ENCODE peak calls at places on chromosomes 11 and 22, in four cellular contexts. One of them, this sample, is unnamed.
A peak's percentile ranks its signal among the peaks of the same experiment; 100 is the strongest.

GRCh38 chr11:64093233-64094039 is 57.7 kb downstream of the FLRT1 start:
- DNase-seq in K562: peak; percentile 29
- DNase-seq in stomach: no peak
- DNase-seq in transverse colon: no peak
- DNase-seq in this sample: no peak

GRCh38 chr11:98434296-98434695 is 586.5 kb upstream of the CNTN5 start:
- DNase-seq in K562: no peak
- DNase-seq in stomach: no peak
- DNase-seq in transverse colon: no peak
- DNase-seq in this sample: no peak

GRCh38 chr11:1202776-1203504 is 19.9 kb upstream of the MUC5B start:
- DNase-seq in K562: peak; percentile 91
- DNase-seq in stomach: peak; percentile 76
- DNase-seq in transverse colon: peak; percentile 69
- DNase-seq in this sample: no peak

GRCh38 chr11:34656062-34656720 is 35.3 kb downstream of the EHF start:
- DNase-seq in K562: no peak
- DNase-seq in stomach: no peak
- DNase-seq in transverse colon: no peak
- DNase-seq in this sample: no peak

GRCh38 chr11:112656772-112657428 is 304.3 kb upstream of the NCAM1 start:
- DNase-seq in K562: no peak
- DNase-seq in stomach: no peak
- DNase-seq in transverse colon: no peak
- DNase-seq in this sample: no peak

GRCh38 chr11:69890476-69890875 is 71.3 kb upstream of the FGF3 start:
- DNase-seq in K562: no peak
- DNase-seq in stomach: no peak
- DNase-seq in transverse colon: no peak
- DNase-seq in this sample: peak; percentile 18

GRCh38 chr11:14449302-14449714 is 50.3 kb downstream of the COPB1 start:
- DNase-seq in K562: no peak
- DNase-seq in stomach: no peak
- DNase-seq in transverse colon: no peak
- DNase-seq in this sample: no peak

GRCh38 chr22:33853200-33854097 is 66.8 kb downstream of the LARGE1 start:
- DNase-seq in K562: no peak
- DNase-seq in stomach: peak; percentile 85
- DNase-seq in transverse colon: peak; percentile 78
- DNase-seq in this sample: peak; percentile 76

GRCh38 chr22:37674248-37674647 is 1.2 kb upstream of the LGALS1 start:
- DNase-seq in K562: no peak
- DNase-seq in stomach: no peak
- DNase-seq in transverse colon: no peak
- DNase-seq in this sample: no peak
- H3K4me3 ChIP-seq in K562: no peak overlapping the region
- H3K4me3 ChIP-seq in stomach: no peak overlapping the region
- H3K4me3 ChIP-seq in transverse colon: no peak overlapping the region
- H3K4me3 ChIP-seq in this sample: peak overlapping the region; percentile 66

GRCh38 chr11:72738199-72739141 is 13.7 kb downstream of the ARAP1 start:
- DNase-seq in K562: peak; percentile 42
- DNase-seq in stomach: peak; percentile 52
- DNase-seq in transverse colon: no peak
- DNase-seq in this sample: no peak
- TF ChIP-seq POLR2A in K562: no peak
- TF ChIP-seq POLR2A in stomach: no peak
- TF ChIP-seq POLR2A in transverse colon: peak; percentile 12
- TF ChIP-seq POLR2A in this sample: no peak

GRCh38 chr11:35962373-35963138 is 18.7 kb downstream of the LDLRAD3 start:
- DNase-seq in K562: no peak
- DNase-seq in stomach: no peak
- DNase-seq in transverse colon: no peak
- DNase-seq in this sample: no peak

GRCh38 chr11:35968386-35969088 is 24.7 kb downstream of the LDLRAD3 start:
- DNase-seq in K562: no peak
- DNase-seq in stomach: no peak
- DNase-seq in transverse colon: no peak
- DNase-seq in this sample: no peak

GRCh38 chr11:35967042-35967441 is 23.2 kb downstream of the LDLRAD3 start:
- DNase-seq in K562: no peak
- DNase-seq in stomach: no peak
- DNase-seq in transverse colon: no peak
- DNase-seq in this sample: peak; percentile 42

GRCh38 chr11:35963911-35964310 is 20.0 kb downstream of the LDLRAD3 start:
- DNase-seq in K562: no peak
- DNase-seq in stomach: no peak
- DNase-seq in transverse colon: no peak
- DNase-seq in this sample: peak; percentile 38

GRCh38 chr11:35964846-35965245 is 21.0 kb downstream of the LDLRAD3 start:
- DNase-seq in K562: no peak
- DNase-seq in stomach: no peak
- DNase-seq in transverse colon: no peak
- DNase-seq in this sample: no peak
- H3K9me3 ChIP-seq in K562: peaks cover 2% of the 10 kb centered on the region
- H3K9me3 ChIP-seq in stomach: no peaks in the 10 kb centered on the region
- H3K9me3 ChIP-seq in transverse colon: no peaks in the 10 kb centered on the region
- H3K9me3 ChIP-seq in this sample: no peaks in the 10 kb centered on the region

DNA sequence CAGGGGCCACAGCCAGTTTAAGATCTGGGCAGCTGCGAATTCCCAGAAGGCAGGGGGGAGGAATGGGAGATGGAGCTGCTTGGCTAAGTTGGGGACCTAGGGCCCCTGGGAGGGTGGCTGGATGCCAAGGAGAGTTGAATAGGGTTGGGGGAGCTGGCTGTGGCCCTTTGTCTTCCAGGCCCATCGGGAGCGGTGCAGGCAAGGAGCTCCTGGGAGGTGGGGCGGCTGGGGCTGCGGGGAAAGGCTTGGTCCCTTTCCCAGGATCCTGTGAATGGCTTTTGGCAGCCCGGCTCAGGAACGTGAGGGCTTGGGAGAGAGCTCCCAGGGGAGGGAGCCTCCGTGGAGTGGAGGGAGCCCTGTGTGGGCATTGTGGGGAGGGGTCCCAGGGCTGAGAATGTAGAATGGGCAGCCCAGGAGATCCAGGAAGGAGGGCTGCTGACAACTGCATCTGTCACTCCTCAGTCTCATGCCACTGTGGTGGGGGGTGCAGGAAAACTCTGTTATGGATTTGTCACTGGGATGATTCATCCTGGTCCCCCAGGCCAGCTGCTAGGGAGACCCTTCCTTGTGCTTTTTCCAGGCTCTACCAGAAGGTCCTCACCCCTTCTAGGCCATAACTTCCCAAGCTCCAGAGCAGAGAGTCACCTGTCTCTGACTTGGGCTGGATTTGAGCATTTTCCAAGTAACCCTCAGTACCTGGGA is 6.0 kb downstream of the FREY1 start:
- DNase-seq in K562: no peak
- DNase-seq in stomach: no peak
- DNase-seq in transverse colon: no peak
- DNase-seq in this sample: no peak
- H3K4me3 ChIP-seq in K562: no peak overlapping the region
- H3K4me3 ChIP-seq in stomach: peak overlapping the region; percentile 61
- H3K4me3 ChIP-seq in transverse colon: no peak overlapping the region
- H3K4me3 ChIP-seq in this sample: peak overlapping the region; percentile 65

DNA sequence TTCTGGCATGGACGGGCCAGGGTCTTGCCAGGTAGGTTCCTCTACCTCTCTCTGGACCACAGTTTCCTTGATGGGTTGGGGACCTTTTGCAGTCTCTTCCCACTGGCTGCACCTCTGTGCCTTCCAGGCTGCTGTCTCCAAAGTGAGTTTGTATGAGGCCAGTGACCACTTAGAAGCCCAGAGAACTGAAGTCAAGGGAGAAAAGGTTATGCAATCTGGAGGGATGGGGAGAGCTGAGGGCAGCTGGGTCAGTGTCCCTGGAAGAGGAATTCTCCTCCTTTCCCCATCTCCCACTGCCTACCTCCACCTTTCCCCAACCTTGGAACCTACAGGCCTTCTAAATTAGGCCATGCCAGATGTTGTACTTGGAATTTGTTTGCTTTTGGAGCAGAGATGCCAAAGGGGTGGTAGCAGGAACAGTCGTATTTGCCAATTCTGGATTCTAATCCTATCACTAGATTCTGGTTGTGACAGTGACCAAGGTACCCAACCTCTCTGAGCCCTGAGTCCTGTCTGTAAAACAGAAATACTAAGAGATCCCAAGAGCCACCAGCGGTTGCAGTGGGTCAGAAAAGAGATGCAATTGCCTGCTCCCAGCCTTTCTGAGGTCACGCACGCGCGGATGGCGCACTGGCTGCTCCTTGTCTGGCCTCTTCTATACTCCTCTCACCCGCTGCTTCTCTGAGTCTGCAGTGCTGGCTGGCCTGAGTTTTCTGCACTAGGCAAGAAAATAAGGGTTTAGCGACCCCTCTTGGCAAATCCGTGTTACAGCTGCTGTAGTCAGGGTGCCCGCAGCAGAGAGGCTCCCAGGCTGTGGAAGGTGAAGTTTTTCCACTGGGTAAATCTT is 10.7 kb upstream of the ACCSL start:
- DNase-seq in K562: peak; percentile 47
- DNase-seq in stomach: peak; percentile 66
- DNase-seq in transverse colon: peak; percentile 62
- DNase-seq in this sample: peak; percentile 88
- TF ChIP-seq POLR2A in K562: no peak
- TF ChIP-seq POLR2A in stomach: no peak
- TF ChIP-seq POLR2A in transverse colon: no peak
- TF ChIP-seq POLR2A in this sample: no peak

GRCh38 chr22:47388331-47388730 is 625.9 kb downstream of the TBC1D22A start:
- DNase-seq in K562: no peak
- DNase-seq in stomach: no peak
- DNase-seq in transverse colon: no peak
- DNase-seq in this sample: no peak

GRCh38 chr22:47390026-47390970 is 627.8 kb downstream of the TBC1D22A start:
- DNase-seq in K562: no peak
- DNase-seq in stomach: no peak
- DNase-seq in transverse colon: no peak
- DNase-seq in this sample: no peak

GRCh38 chr22:47386812-47387510 is 624.5 kb downstream of the TBC1D22A start:
- DNase-seq in K562: no peak
- DNase-seq in stomach: no peak
- DNase-seq in transverse colon: no peak
- DNase-seq in this sample: peak; percentile 16

GRCh38 chr22:47389201-47389600 is 626.8 kb downstream of the TBC1D22A start:
- DNase-seq in K562: no peak
- DNase-seq in stomach: no peak
- DNase-seq in transverse colon: no peak
- DNase-seq in this sample: no peak

GRCh38 chr22:47388778-47389177 is 626.3 kb downstream of the TBC1D22A start:
- DNase-seq in K562: no peak
- DNase-seq in stomach: no peak
- DNase-seq in transverse colon: no peak
- DNase-seq in this sample: peak; percentile 6
- H3K9me3 ChIP-seq in K562: no peaks in the 10 kb centered on the region
- H3K9me3 ChIP-seq in stomach: no peaks in the 10 kb centered on the region
- H3K9me3 ChIP-seq in transverse colon: no peaks in the 10 kb centered on the region
- H3K9me3 ChIP-seq in this sample: no peaks in the 10 kb centered on the region

DNA sequence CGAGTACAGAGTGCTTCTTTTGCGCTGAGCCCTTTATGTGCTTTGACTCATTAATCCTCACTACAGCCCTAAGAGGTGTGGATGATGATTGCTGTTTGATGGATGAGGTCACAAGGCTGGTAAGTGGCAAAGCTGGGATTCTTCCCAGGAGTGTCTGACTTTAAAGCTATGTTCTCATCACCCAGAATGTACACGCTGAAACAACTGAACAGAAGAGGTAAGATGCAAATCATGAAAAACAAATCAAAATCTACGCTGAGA is 37.7 kb upstream of the CREB3L1 start:
- DNase-seq in K562: no peak
- DNase-seq in stomach: no peak
- DNase-seq in transverse colon: no peak
- DNase-seq in this sample: no peak
- H3K4me3 ChIP-seq in K562: peak overlapping the region; percentile 35
- H3K4me3 ChIP-seq in stomach: no peak overlapping the region
- H3K4me3 ChIP-seq in transverse colon: no peak overlapping the region
- H3K4me3 ChIP-seq in this sample: no peak overlapping the region

GRCh38 chr11:31369348-31370329 is at the start of the genes DCDC1 and DNAJC24:
- DNase-seq in K562: peak; percentile 86
- DNase-seq in stomach: peak; percentile 93
- DNase-seq in transverse colon: peak; percentile 93
- DNase-seq in this sample: peak; percentile 92
- TF ChIP-seq POLR2A in K562: peak; percentile 91
- TF ChIP-seq POLR2A in stomach: no peak
- TF ChIP-seq POLR2A in transverse colon: peak; percentile 56
- TF ChIP-seq POLR2A in this sample: no peak

This sample was measured in heart left ventricle.